ENCODE peak calls at places on chromosomes 7 and 10, in nine cellular contexts. J is NCI-H1092; C is NCI-H748 treated with DMSO at 0.1 percent for 48 hours; N is NCI-H1417; X is activated T-helper 1 cell treated with anti-CD3 and anti-CD28 coated beads, Interleukin-12 subunit alpha, Interleukin-12 subunit beta, Interleukin-2, Interleukin-4 antibody, amounts not matched to agents 30 ng/mL and 10 ng/mL and 1 ng/mL, durations not matched to agents 14 hours and 24 hours and 36 hours; D is cardiac muscle cell; O is cardiac fibroblast; T is mammary epithelial cell; M is RWPE1. V is an unnamed sample.

GRCh38 chr10:60135020-60135419 is 228.7 kb upstream of the CCDC6 start:
- DNase-seq in M (no peak), X (no peak), N (no peak), J (no peak), D (no peak), T (no peak), O (no peak), C (no peak), V (no peak)

GRCh38 chr10:124711145-124711544 is 33.0 kb downstream of the FAM53B start:
- DNase-seq in T (no peak), O (no peak), X (no peak), J (no peak), N (no peak), C (no peak), M (no peak), D (no peak), V (no peak)

GRCh38 chr10:132931258-132931657 is 11.1 kb downstream of the CFAP46 start:
- DNase-seq in C (no peak), N (no peak), O (no peak), M (no peak), J (no peak), D (no peak), X (no peak), T (no peak), V (no peak)

GRCh38 chr10:27490807-27491206 is 13.3 kb upstream of the RAB18 start:
- DNase-seq in D (no peak), O (no peak), N (no peak), X (no peak), C (no peak), J (no peak), M (peak; percentile 30), T (peak; percentile 35), V (no peak)

GRCh38 chr10:104903433-104903832 is 262.3 kb downstream of the SORCS3 start:
- DNase-seq in C (no peak), M (no peak), T (no peak), N (no peak), J (no peak), X (no peak), O (no peak), D (no peak), V (no peak)

GRCh38 chr10:68212721-68213352 is 19.1 kb downstream of the ATOH7 start:
- DNase-seq in O (peak; percentile 62), C (peak; percentile 1), J (peak; percentile 5), M (peak; percentile 34), T (peak; percentile 46), X (no peak), D (peak; percentile 8), N (peak; percentile 22), V (no peak)

GRCh38 chr7:99129001-99129400 is 14.9 kb downstream of the SMURF1 start:
- DNase-seq in M (no peak), T (no peak), X (no peak), D (no peak), N (no peak), C (no peak), J (no peak), O (no peak), V (no peak)

GRCh38 chr10:125003146-125003900 is 61.4 kb downstream of the ZRANB1 start:
- DNase-seq in C (no peak), J (no peak), M (no peak), D (no peak), N (no peak), X (no peak), O (no peak), T (no peak), V (no peak)

GRCh38 chr7:108650487-108650886 is 80.8 kb downstream of the DNAJB9 start:
- DNase-seq in T (peak; percentile 1), C (no peak), O (peak; percentile 78), N (peak; percentile 18), J (no peak), X (no peak), M (no peak), D (no peak), V (no peak)

GRCh38 chr10:116868722-116869121 is 19.4 kb downstream of the ENO4 start:
- DNase-seq in J (no peak), M (no peak), C (no peak), O (no peak), N (peak; percentile 75), X (no peak), D (no peak), T (no peak), V (no peak)

V was measured in WERI-Rb-1.